ENCODE peak calls at places on chromosomes 2 and 18, in nine cellular contexts. One of them, this sample, is unnamed.

GRCh38 chr2:152336103-152336853 is 1.3 kb downstream of the FMNL2 start:
- DNase-seq in NCI-H82: peak; percentile 58
- DNase-seq in stimulated activated naive B cell treated with anti-CD40 and anti-IgM and Interleukin-4, amounts not matched to agents 10 μg/mL and 1 μg/mL and 100 μg/mL, for 72 hours: no peak
- DNase-seq in bronchial epithelial cell: peak; percentile 48
- DNase-seq in CD4-positive, alpha-beta memory T cell: no peak
- DNase-seq in KG1: no peak
- DNase-seq in astrocyte of the hippocampus: peak; percentile 74
- DNase-seq in lung: peak; percentile 55
- DNase-seq in NCI-H1694 treated with DMSO at 0.1 percent for 48 hours: peak; percentile 39
- DNase-seq in this sample: peak; percentile 55

GRCh38 chr2:235229236-235229635 is 264.6 kb upstream of the AGAP1 start:
- DNase-seq in CD4-positive, alpha-beta memory T cell: no peak
- DNase-seq in NCI-H1694 treated with DMSO at 0.1 percent for 48 hours: no peak
- DNase-seq in astrocyte of the hippocampus: no peak
- DNase-seq in KG1: no peak
- DNase-seq in bronchial epithelial cell: no peak
- DNase-seq in stimulated activated naive B cell treated with anti-CD40 and anti-IgM and Interleukin-4, amounts not matched to agents 10 μg/mL and 1 μg/mL and 100 μg/mL, for 72 hours: no peak
- DNase-seq in NCI-H82: no peak
- DNase-seq in lung: no peak
- DNase-seq in this sample: no peak

GRCh38 chr18:56645415-56646016 is 5.6 kb upstream of the WDR7 start:
- DNase-seq in KG1: no peak
- DNase-seq in NCI-H82: peak; percentile 18
- DNase-seq in stimulated activated naive B cell treated with anti-CD40 and anti-IgM and Interleukin-4, amounts not matched to agents 10 μg/mL and 1 μg/mL and 100 μg/mL, for 72 hours: no peak
- DNase-seq in bronchial epithelial cell: peak; percentile 16
- DNase-seq in astrocyte of the hippocampus: no peak
- DNase-seq in NCI-H1694 treated with DMSO at 0.1 percent for 48 hours: peak; percentile 31
- DNase-seq in lung: no peak
- DNase-seq in CD4-positive, alpha-beta memory T cell: peak; percentile 23
- DNase-seq in this sample: no peak

GRCh38 chr2:167990062-167990461 is 257.3 kb downstream of the STK39 start:
- DNase-seq in CD4-positive, alpha-beta memory T cell: no peak
- DNase-seq in KG1: no peak
- DNase-seq in stimulated activated naive B cell treated with anti-CD40 and anti-IgM and Interleukin-4, amounts not matched to agents 10 μg/mL and 1 μg/mL and 100 μg/mL, for 72 hours: no peak
- DNase-seq in astrocyte of the hippocampus: no peak
- DNase-seq in NCI-H82: no peak
- DNase-seq in lung: no peak
- DNase-seq in NCI-H1694 treated with DMSO at 0.1 percent for 48 hours: no peak
- DNase-seq in bronchial epithelial cell: no peak
- DNase-seq in this sample: no peak

GRCh38 chr2:238081561-238081960 is 18.6 kb upstream of the ESPNL start:
- DNase-seq in bronchial epithelial cell: no peak
- DNase-seq in astrocyte of the hippocampus: no peak
- DNase-seq in CD4-positive, alpha-beta memory T cell: no peak
- DNase-seq in KG1: no peak
- DNase-seq in NCI-H1694 treated with DMSO at 0.1 percent for 48 hours: no peak
- DNase-seq in stimulated activated naive B cell treated with anti-CD40 and anti-IgM and Interleukin-4, amounts not matched to agents 10 μg/mL and 1 μg/mL and 100 μg/mL, for 72 hours: no peak
- DNase-seq in lung: no peak
- DNase-seq in NCI-H82: no peak
- DNase-seq in this sample: no peak

GRCh38 chr2:69505710-69506109 is 68.5 kb upstream of the NFU1 start:
- DNase-seq in astrocyte of the hippocampus: no peak
- DNase-seq in lung: no peak
- DNase-seq in CD4-positive, alpha-beta memory T cell: no peak
- DNase-seq in stimulated activated naive B cell treated with anti-CD40 and anti-IgM and Interleukin-4, amounts not matched to agents 10 μg/mL and 1 μg/mL and 100 μg/mL, for 72 hours: no peak
- DNase-seq in bronchial epithelial cell: no peak
- DNase-seq in NCI-H1694 treated with DMSO at 0.1 percent for 48 hours: no peak
- DNase-seq in KG1: no peak
- DNase-seq in NCI-H82: no peak
- DNase-seq in this sample: no peak

GRCh38 chr2:174705321-174705720 is 59.0 kb downstream of the CHRNA1 start:
- DNase-seq in CD4-positive, alpha-beta memory T cell: no peak
- DNase-seq in stimulated activated naive B cell treated with anti-CD40 and anti-IgM and Interleukin-4, amounts not matched to agents 10 μg/mL and 1 μg/mL and 100 μg/mL, for 72 hours: no peak
- DNase-seq in astrocyte of the hippocampus: no peak
- DNase-seq in NCI-H82: no peak
- DNase-seq in lung: no peak
- DNase-seq in KG1: no peak
- DNase-seq in bronchial epithelial cell: no peak
- DNase-seq in NCI-H1694 treated with DMSO at 0.1 percent for 48 hours: no peak
- DNase-seq in this sample: no peak

GRCh38 chr2:119254601-119255080 is 31.0 kb downstream of the STEAP3 start:
- DNase-seq in NCI-H82: no peak
- DNase-seq in bronchial epithelial cell: no peak
- DNase-seq in stimulated activated naive B cell treated with anti-CD40 and anti-IgM and Interleukin-4, amounts not matched to agents 10 μg/mL and 1 μg/mL and 100 μg/mL, for 72 hours: no peak
- DNase-seq in NCI-H1694 treated with DMSO at 0.1 percent for 48 hours: no peak
- DNase-seq in CD4-positive, alpha-beta memory T cell: no peak
- DNase-seq in astrocyte of the hippocampus: no peak
- DNase-seq in KG1: no peak
- DNase-seq in lung: no peak
- DNase-seq in this sample: no peak

GRCh38 chr18:29841631-29842030 is 1200.9 kb downstream of the DSC3 start:
- DNase-seq in astrocyte of the hippocampus: no peak
- DNase-seq in KG1: no peak
- DNase-seq in lung: no peak
- DNase-seq in stimulated activated naive B cell treated with anti-CD40 and anti-IgM and Interleukin-4, amounts not matched to agents 10 μg/mL and 1 μg/mL and 100 μg/mL, for 72 hours: no peak
- DNase-seq in NCI-H82: no peak
- DNase-seq in bronchial epithelial cell: peak; percentile 31
- DNase-seq in NCI-H1694 treated with DMSO at 0.1 percent for 48 hours: no peak
- DNase-seq in CD4-positive, alpha-beta memory T cell: no peak
- DNase-seq in this sample: no peak

GRCh38 chr2:26730950-26731349 is 33.1 kb upstream of the SLC35F6 start:
- DNase-seq in NCI-H82: no peak
- DNase-seq in KG1: no peak
- DNase-seq in bronchial epithelial cell: no peak
- DNase-seq in lung: no peak
- DNase-seq in CD4-positive, alpha-beta memory T cell: no peak
- DNase-seq in astrocyte of the hippocampus: no peak
- DNase-seq in stimulated activated naive B cell treated with anti-CD40 and anti-IgM and Interleukin-4, amounts not matched to agents 10 μg/mL and 1 μg/mL and 100 μg/mL, for 72 hours: no peak
- DNase-seq in NCI-H1694 treated with DMSO at 0.1 percent for 48 hours: no peak
- DNase-seq in this sample: no peak

GRCh38 chr2:133483201-133483600 is 85.1 kb downstream of the NCKAP5 start:
- DNase-seq in NCI-H82: no peak
- DNase-seq in lung: no peak
- DNase-seq in astrocyte of the hippocampus: no peak
- DNase-seq in KG1: no peak
- DNase-seq in stimulated activated naive B cell treated with anti-CD40 and anti-IgM and Interleukin-4, amounts not matched to agents 10 μg/mL and 1 μg/mL and 100 μg/mL, for 72 hours: no peak
- DNase-seq in NCI-H1694 treated with DMSO at 0.1 percent for 48 hours: no peak
- DNase-seq in CD4-positive, alpha-beta memory T cell: no peak
- DNase-seq in bronchial epithelial cell: no peak
- DNase-seq in this sample: no peak

GRCh38 chr18:25223899-25224607 is 127.9 kb downstream of the ZNF521 start:
- DNase-seq in NCI-H82: no peak
- DNase-seq in lung: no peak
- DNase-seq in bronchial epithelial cell: no peak
- DNase-seq in KG1: no peak
- DNase-seq in NCI-H1694 treated with DMSO at 0.1 percent for 48 hours: no peak
- DNase-seq in astrocyte of the hippocampus: no peak
- DNase-seq in CD4-positive, alpha-beta memory T cell: no peak
- DNase-seq in stimulated activated naive B cell treated with anti-CD40 and anti-IgM and Interleukin-4, amounts not matched to agents 10 μg/mL and 1 μg/mL and 100 μg/mL, for 72 hours: no peak
- DNase-seq in this sample: no peak

GRCh38 chr2:238157506-238158017 is 1.2 kb upstream of the ERFE start:
- DNase-seq in bronchial epithelial cell: no peak
- DNase-seq in KG1: no peak
- DNase-seq in stimulated activated naive B cell treated with anti-CD40 and anti-IgM and Interleukin-4, amounts not matched to agents 10 μg/mL and 1 μg/mL and 100 μg/mL, for 72 hours: no peak
- DNase-seq in astrocyte of the hippocampus: no peak
- DNase-seq in lung: no peak
- DNase-seq in NCI-H82: no peak
- DNase-seq in CD4-positive, alpha-beta memory T cell: no peak
- DNase-seq in NCI-H1694 treated with DMSO at 0.1 percent for 48 hours: no peak
- DNase-seq in this sample: no peak

GRCh38 chr2:36411962-36412444 is 56.4 kb downstream of the CRIM1 start:
- DNase-seq in CD4-positive, alpha-beta memory T cell: no peak
- DNase-seq in bronchial epithelial cell: no peak
- DNase-seq in NCI-H1694 treated with DMSO at 0.1 percent for 48 hours: no peak
- DNase-seq in lung: no peak
- DNase-seq in KG1: no peak
- DNase-seq in NCI-H82: no peak
- DNase-seq in stimulated activated naive B cell treated with anti-CD40 and anti-IgM and Interleukin-4, amounts not matched to agents 10 μg/mL and 1 μg/mL and 100 μg/mL, for 72 hours: no peak
- DNase-seq in astrocyte of the hippocampus: no peak
- DNase-seq in this sample: no peak